ENCODE peak calls at places on chromosomes 2 and 18, in six cellular contexts. One of them, this sample, is unnamed.

GRCh38 chr2:5070257-5070656 is 621.9 kb upstream of the SOX11 start:
- DNase-seq in AG20443: no peak
- DNase-seq in epithelial cell of prostate: peak; percentile 16
- DNase-seq in stimulated activated CD8-positive, alpha-beta memory T cell treated with anti-CD3 and anti-CD28 coated beads, Interleukin-15, amount 100 ng/mL, for 1 hour: no peak
- DNase-seq in WTC11: no peak
- DNase-seq in T follicular helper cell: no peak
- DNase-seq in this sample: no peak

GRCh38 chr2:231691251-231691772 is 17.0 kb upstream of the PTMA start:
- DNase-seq in AG20443: no peak
- DNase-seq in epithelial cell of prostate: no peak
- DNase-seq in stimulated activated CD8-positive, alpha-beta memory T cell treated with anti-CD3 and anti-CD28 coated beads, Interleukin-15, amount 100 ng/mL, for 1 hour: no peak
- DNase-seq in WTC11: no peak
- DNase-seq in T follicular helper cell: no peak
- DNase-seq in this sample: peak; percentile 38

GRCh38 chr18:27171993-27172392 is 13.1 kb downstream of the CHST9 start:
- DNase-seq in AG20443: no peak
- DNase-seq in epithelial cell of prostate: no peak
- DNase-seq in stimulated activated CD8-positive, alpha-beta memory T cell treated with anti-CD3 and anti-CD28 coated beads, Interleukin-15, amount 100 ng/mL, for 1 hour: no peak
- DNase-seq in WTC11: no peak
- DNase-seq in T follicular helper cell: no peak
- DNase-seq in this sample: no peak

GRCh38 chr2:191190861-191191552 is 40.2 kb upstream of the STAT4 start:
- DNase-seq in AG20443: no peak
- DNase-seq in epithelial cell of prostate: no peak
- DNase-seq in stimulated activated CD8-positive, alpha-beta memory T cell treated with anti-CD3 and anti-CD28 coated beads, Interleukin-15, amount 100 ng/mL, for 1 hour: no peak
- DNase-seq in WTC11: no peak
- DNase-seq in T follicular helper cell: no peak
- DNase-seq in this sample: no peak

GRCh38 chr2:5453648-5454390 is 238.4 kb upstream of the SOX11 start:
- DNase-seq in AG20443: no peak
- DNase-seq in epithelial cell of prostate: peak; percentile 2
- DNase-seq in stimulated activated CD8-positive, alpha-beta memory T cell treated with anti-CD3 and anti-CD28 coated beads, Interleukin-15, amount 100 ng/mL, for 1 hour: no peak
- DNase-seq in WTC11: no peak
- DNase-seq in T follicular helper cell: no peak
- DNase-seq in this sample: no peak

GRCh38 chr2:104504331-104505073 is 349.4 kb upstream of the POU3F3 start:
- DNase-seq in AG20443: no peak
- DNase-seq in epithelial cell of prostate: no peak
- DNase-seq in stimulated activated CD8-positive, alpha-beta memory T cell treated with anti-CD3 and anti-CD28 coated beads, Interleukin-15, amount 100 ng/mL, for 1 hour: no peak
- DNase-seq in WTC11: no peak
- DNase-seq in T follicular helper cell: no peak
- DNase-seq in this sample: no peak

GRCh38 chr2:30877833-30878232 is 70.6 kb upstream of the CAPN13 start:
- DNase-seq in AG20443: no peak
- DNase-seq in epithelial cell of prostate: no peak
- DNase-seq in stimulated activated CD8-positive, alpha-beta memory T cell treated with anti-CD3 and anti-CD28 coated beads, Interleukin-15, amount 100 ng/mL, for 1 hour: no peak
- DNase-seq in WTC11: no peak
- DNase-seq in T follicular helper cell: no peak
- DNase-seq in this sample: no peak

GRCh38 chr18:48137354-48138208 is 207.1 kb upstream of the SMAD2 start:
- DNase-seq in AG20443: no peak
- DNase-seq in epithelial cell of prostate: no peak
- DNase-seq in stimulated activated CD8-positive, alpha-beta memory T cell treated with anti-CD3 and anti-CD28 coated beads, Interleukin-15, amount 100 ng/mL, for 1 hour: no peak
- DNase-seq in WTC11: no peak
- DNase-seq in T follicular helper cell: no peak
- DNase-seq in this sample: no peak

GRCh38 chr2:104412384-104412783 is 441.5 kb upstream of the POU3F3 start:
- DNase-seq in AG20443: peak; percentile 45
- DNase-seq in epithelial cell of prostate: no peak
- DNase-seq in stimulated activated CD8-positive, alpha-beta memory T cell treated with anti-CD3 and anti-CD28 coated beads, Interleukin-15, amount 100 ng/mL, for 1 hour: no peak
- DNase-seq in WTC11: peak; percentile 65
- DNase-seq in T follicular helper cell: no peak
- DNase-seq in this sample: peak; percentile 61

GRCh38 chr2:3126686-3127278 is 250.8 kb downstream of the EIPR1 start:
- DNase-seq in AG20443: peak; percentile 24
- DNase-seq in epithelial cell of prostate: no peak
- DNase-seq in stimulated activated CD8-positive, alpha-beta memory T cell treated with anti-CD3 and anti-CD28 coated beads, Interleukin-15, amount 100 ng/mL, for 1 hour: no peak
- DNase-seq in WTC11: no peak
- DNase-seq in T follicular helper cell: no peak
- DNase-seq in this sample: no peak

GRCh38 chr2:180655393-180655792 is 325.0 kb upstream of the UBE2E3 start:
- DNase-seq in AG20443: no peak
- DNase-seq in epithelial cell of prostate: no peak
- DNase-seq in stimulated activated CD8-positive, alpha-beta memory T cell treated with anti-CD3 and anti-CD28 coated beads, Interleukin-15, amount 100 ng/mL, for 1 hour: no peak
- DNase-seq in WTC11: no peak
- DNase-seq in T follicular helper cell: no peak
- DNase-seq in this sample: no peak

GRCh38 chr2:71882949-71883472 is 264.7 kb downstream of the CYP26B1 start:
- DNase-seq in AG20443: peak; percentile 92
- DNase-seq in epithelial cell of prostate: no peak
- DNase-seq in stimulated activated CD8-positive, alpha-beta memory T cell treated with anti-CD3 and anti-CD28 coated beads, Interleukin-15, amount 100 ng/mL, for 1 hour: no peak
- DNase-seq in WTC11: no peak
- DNase-seq in T follicular helper cell: no peak
- DNase-seq in this sample: no peak

This sample was measured in neural progenitor cell.